ENCODE peak calls at places on chromosomes 3 and 15, in four cellular contexts. One of them, this sample, is unnamed.

GRCh38 chr15:101429646-101430045 is 59.9 kb downstream of the PCSK6 start:
- DNase-seq in LNCaP clone FGC: no peak
- DNase-seq in A549: no peak
- DNase-seq in NCI-H2081: no peak
- DNase-seq in this sample: no peak

GRCh38 chr3:102174832-102175374 is 259.9 kb upstream of the ZPLD1 start:
- DNase-seq in A549: peak; percentile 7
- DNase-seq in LNCaP clone FGC: no peak
- DNase-seq in NCI-H2081: peak; percentile 12
- DNase-seq in this sample: no peak

GRCh38 chr15:77858677-77859490 is 218.6 kb downstream of the TBC1D2B start:
- DNase-seq in LNCaP clone FGC: no peak
- DNase-seq in A549: no peak
- DNase-seq in NCI-H2081: no peak
- DNase-seq in this sample: no peak

GRCh38 chr3:17412950-17413530 is 329.4 kb downstream of the TBC1D5 start:
- DNase-seq in LNCaP clone FGC: peak; percentile 53
- DNase-seq in NCI-H2081: peak; percentile 69
- DNase-seq in A549: peak; percentile 74
- DNase-seq in this sample: peak; percentile 52

GRCh38 chr3:172046268-172046915 is 7.0 kb downstream of the FNDC3B start:
- DNase-seq in LNCaP clone FGC: no peak
- DNase-seq in A549: no peak
- DNase-seq in NCI-H2081: no peak
- DNase-seq in this sample: no peak

GRCh38 chr3:194224937-194225422 is 89.0 kb downstream of the HES1 start:
- DNase-seq in LNCaP clone FGC: no peak
- DNase-seq in A549: no peak
- DNase-seq in NCI-H2081: no peak
- DNase-seq in this sample: no peak

GRCh38 chr3:128111147-128111546 is 12.5 kb downstream of the RUVBL1 start:
- DNase-seq in LNCaP clone FGC: no peak
- DNase-seq in NCI-H2081: no peak
- DNase-seq in A549: no peak
- DNase-seq in this sample: no peak

GRCh38 chr3:101518421-101518871 is 5.4 kb upstream of the SENP7 start:
- DNase-seq in NCI-H2081: no peak
- DNase-seq in LNCaP clone FGC: no peak
- DNase-seq in A549: peak; percentile 26
- DNase-seq in this sample: no peak

GRCh38 chr15:63971427-63971805 is 74.9 kb downstream of the DAPK2 start:
- DNase-seq in NCI-H2081: no peak
- DNase-seq in A549: no peak
- DNase-seq in LNCaP clone FGC: no peak
- DNase-seq in this sample: no peak

GRCh38 chr3:158532099-158532734 is 38.8 kb upstream of the MLF1 start:
- DNase-seq in LNCaP clone FGC: peak; percentile 50
- DNase-seq in NCI-H2081: peak; percentile 62
- DNase-seq in A549: peak; percentile 71
- DNase-seq in this sample: peak; percentile 39

GRCh38 chr3:148962513-148962912 is 28.8 kb upstream of the GYG1 start:
- DNase-seq in A549: peak; percentile 76
- DNase-seq in NCI-H2081: no peak
- DNase-seq in LNCaP clone FGC: no peak
- DNase-seq in this sample: no peak

This sample was measured in COR-L47.